ENCODE peak calls at places on chromosomes 1 and 21, in eight cellular contexts. One of them, this sample, is unnamed.

GRCh38 chr1:7549277-7549676 is 221.8 kb upstream of the VAMP3 start:
- DNase-seq in activated CD8-positive, alpha-beta memory T cell treated with anti-CD3 and anti-CD28 coated beads for 48 hours: peak
- DNase-seq in DMS79 treated with DMSO at 0.1 percent for 48 hours: peak
- DNase-seq in mucosa of gallbladder: no peak
- DNase-seq in substantia nigra: no peak
- DNase-seq in SK-MEL-5: peak
- DNase-seq in activated naive CD4-positive, alpha-beta T cell treated with anti-CD3 and anti-CD28 coated beads, Interleukin-2, amount 10 ng/mL, durations not matched to agents 7 days and 5 days: peak
- DNase-seq in stromal cell of bone marrow: peak
- DNase-seq in this sample: peak

GRCh38 chr1:191714810-191715209 is 443.5 kb upstream of the RGS18 start:
- DNase-seq in activated CD8-positive, alpha-beta memory T cell treated with anti-CD3 and anti-CD28 coated beads for 48 hours: no peak
- DNase-seq in DMS79 treated with DMSO at 0.1 percent for 48 hours: no peak
- DNase-seq in mucosa of gallbladder: no peak
- DNase-seq in substantia nigra: no peak
- DNase-seq in SK-MEL-5: no peak
- DNase-seq in activated naive CD4-positive, alpha-beta T cell treated with anti-CD3 and anti-CD28 coated beads, Interleukin-2, amount 10 ng/mL, durations not matched to agents 7 days and 5 days: no peak
- DNase-seq in stromal cell of bone marrow: no peak
- DNase-seq in this sample: no peak

GRCh38 chr1:100882622-100883186 is 11.9 kb downstream of the EXTL2 start:
- DNase-seq in activated CD8-positive, alpha-beta memory T cell treated with anti-CD3 and anti-CD28 coated beads for 48 hours: no peak
- DNase-seq in DMS79 treated with DMSO at 0.1 percent for 48 hours: no peak
- DNase-seq in mucosa of gallbladder: no peak
- DNase-seq in substantia nigra: no peak
- DNase-seq in SK-MEL-5: no peak
- DNase-seq in activated naive CD4-positive, alpha-beta T cell treated with anti-CD3 and anti-CD28 coated beads, Interleukin-2, amount 10 ng/mL, durations not matched to agents 7 days and 5 days: no peak
- DNase-seq in stromal cell of bone marrow: no peak
- DNase-seq in this sample: no peak

GRCh38 chr1:227234998-227235405 is 83.3 kb downstream of the CDC42BPA start:
- DNase-seq in activated CD8-positive, alpha-beta memory T cell treated with anti-CD3 and anti-CD28 coated beads for 48 hours: no peak
- DNase-seq in DMS79 treated with DMSO at 0.1 percent for 48 hours: no peak
- DNase-seq in mucosa of gallbladder: peak
- DNase-seq in substantia nigra: no peak
- DNase-seq in SK-MEL-5: peak
- DNase-seq in activated naive CD4-positive, alpha-beta T cell treated with anti-CD3 and anti-CD28 coated beads, Interleukin-2, amount 10 ng/mL, durations not matched to agents 7 days and 5 days: peak
- DNase-seq in stromal cell of bone marrow: peak
- DNase-seq in this sample: peak

GRCh38 chr1:47924649-47925048 is 72.5 kb downstream of the TRABD2B start:
- DNase-seq in activated CD8-positive, alpha-beta memory T cell treated with anti-CD3 and anti-CD28 coated beads for 48 hours: no peak
- DNase-seq in DMS79 treated with DMSO at 0.1 percent for 48 hours: no peak
- DNase-seq in mucosa of gallbladder: no peak
- DNase-seq in substantia nigra: no peak
- DNase-seq in SK-MEL-5: no peak
- DNase-seq in activated naive CD4-positive, alpha-beta T cell treated with anti-CD3 and anti-CD28 coated beads, Interleukin-2, amount 10 ng/mL, durations not matched to agents 7 days and 5 days: no peak
- DNase-seq in stromal cell of bone marrow: no peak
- DNase-seq in this sample: no peak

GRCh38 chr1:118921994-118922393 is 66.1 kb downstream of the TBX15 start:
- DNase-seq in activated CD8-positive, alpha-beta memory T cell treated with anti-CD3 and anti-CD28 coated beads for 48 hours: no peak
- DNase-seq in DMS79 treated with DMSO at 0.1 percent for 48 hours: no peak
- DNase-seq in mucosa of gallbladder: no peak
- DNase-seq in substantia nigra: no peak
- DNase-seq in SK-MEL-5: no peak
- DNase-seq in activated naive CD4-positive, alpha-beta T cell treated with anti-CD3 and anti-CD28 coated beads, Interleukin-2, amount 10 ng/mL, durations not matched to agents 7 days and 5 days: no peak
- DNase-seq in stromal cell of bone marrow: no peak
- DNase-seq in this sample: no peak

GRCh38 chr1:54671985-54672608 is 30.5 kb downstream of the MROH7 start:
- DNase-seq in activated CD8-positive, alpha-beta memory T cell treated with anti-CD3 and anti-CD28 coated beads for 48 hours: peak
- DNase-seq in DMS79 treated with DMSO at 0.1 percent for 48 hours: peak
- DNase-seq in mucosa of gallbladder: peak
- DNase-seq in substantia nigra: no peak
- DNase-seq in SK-MEL-5: peak
- DNase-seq in activated naive CD4-positive, alpha-beta T cell treated with anti-CD3 and anti-CD28 coated beads, Interleukin-2, amount 10 ng/mL, durations not matched to agents 7 days and 5 days: peak
- DNase-seq in stromal cell of bone marrow: peak
- DNase-seq in this sample: peak

GRCh38 chr1:73800376-73800775 is 397.6 kb downstream of the LRRIQ3 start:
- DNase-seq in activated CD8-positive, alpha-beta memory T cell treated with anti-CD3 and anti-CD28 coated beads for 48 hours: no peak
- DNase-seq in DMS79 treated with DMSO at 0.1 percent for 48 hours: no peak
- DNase-seq in mucosa of gallbladder: no peak
- DNase-seq in substantia nigra: no peak
- DNase-seq in SK-MEL-5: no peak
- DNase-seq in activated naive CD4-positive, alpha-beta T cell treated with anti-CD3 and anti-CD28 coated beads, Interleukin-2, amount 10 ng/mL, durations not matched to agents 7 days and 5 days: no peak
- DNase-seq in stromal cell of bone marrow: peak
- DNase-seq in this sample: no peak

GRCh38 chr1:17692645-17693044 is 62.5 kb upstream of the ACTL8 start:
- DNase-seq in activated CD8-positive, alpha-beta memory T cell treated with anti-CD3 and anti-CD28 coated beads for 48 hours: no peak
- DNase-seq in DMS79 treated with DMSO at 0.1 percent for 48 hours: no peak
- DNase-seq in mucosa of gallbladder: no peak
- DNase-seq in substantia nigra: no peak
- DNase-seq in SK-MEL-5: no peak
- DNase-seq in activated naive CD4-positive, alpha-beta T cell treated with anti-CD3 and anti-CD28 coated beads, Interleukin-2, amount 10 ng/mL, durations not matched to agents 7 days and 5 days: no peak
- DNase-seq in stromal cell of bone marrow: no peak
- DNase-seq in this sample: no peak

GRCh38 chr1:233065655-233066054 is 115.2 kb downstream of the NTPCR start:
- DNase-seq in activated CD8-positive, alpha-beta memory T cell treated with anti-CD3 and anti-CD28 coated beads for 48 hours: no peak
- DNase-seq in DMS79 treated with DMSO at 0.1 percent for 48 hours: no peak
- DNase-seq in mucosa of gallbladder: no peak
- DNase-seq in substantia nigra: no peak
- DNase-seq in SK-MEL-5: no peak
- DNase-seq in activated naive CD4-positive, alpha-beta T cell treated with anti-CD3 and anti-CD28 coated beads, Interleukin-2, amount 10 ng/mL, durations not matched to agents 7 days and 5 days: no peak
- DNase-seq in stromal cell of bone marrow: no peak
- DNase-seq in this sample: no peak

GRCh38 chr1:239858058-239858457 is 233.6 kb upstream of the FMN2 start:
- DNase-seq in activated CD8-positive, alpha-beta memory T cell treated with anti-CD3 and anti-CD28 coated beads for 48 hours: no peak
- DNase-seq in DMS79 treated with DMSO at 0.1 percent for 48 hours: no peak
- DNase-seq in mucosa of gallbladder: no peak
- DNase-seq in substantia nigra: no peak
- DNase-seq in SK-MEL-5: peak
- DNase-seq in activated naive CD4-positive, alpha-beta T cell treated with anti-CD3 and anti-CD28 coated beads, Interleukin-2, amount 10 ng/mL, durations not matched to agents 7 days and 5 days: no peak
- DNase-seq in stromal cell of bone marrow: no peak
- DNase-seq in this sample: peak

GRCh38 chr21:25329227-25329626 is 278.1 kb downstream of the MRPL39 start:
- DNase-seq in activated CD8-positive, alpha-beta memory T cell treated with anti-CD3 and anti-CD28 coated beads for 48 hours: no peak
- DNase-seq in DMS79 treated with DMSO at 0.1 percent for 48 hours: no peak
- DNase-seq in mucosa of gallbladder: no peak
- DNase-seq in substantia nigra: no peak
- DNase-seq in SK-MEL-5: no peak
- DNase-seq in activated naive CD4-positive, alpha-beta T cell treated with anti-CD3 and anti-CD28 coated beads, Interleukin-2, amount 10 ng/mL, durations not matched to agents 7 days and 5 days: no peak
- DNase-seq in stromal cell of bone marrow: peak
- DNase-seq in this sample: no peak

GRCh38 chr1:169121146-169121923 is 14.8 kb downstream of the ATP1B1 start:
- DNase-seq in activated CD8-positive, alpha-beta memory T cell treated with anti-CD3 and anti-CD28 coated beads for 48 hours: no peak
- DNase-seq in DMS79 treated with DMSO at 0.1 percent for 48 hours: no peak
- DNase-seq in mucosa of gallbladder: no peak
- DNase-seq in substantia nigra: no peak
- DNase-seq in SK-MEL-5: no peak
- DNase-seq in activated naive CD4-positive, alpha-beta T cell treated with anti-CD3 and anti-CD28 coated beads, Interleukin-2, amount 10 ng/mL, durations not matched to agents 7 days and 5 days: no peak
- DNase-seq in stromal cell of bone marrow: no peak
- DNase-seq in this sample: no peak

GRCh38 chr1:54857066-54857660 is 29.8 kb downstream of the DHCR24 start:
- DNase-seq in activated CD8-positive, alpha-beta memory T cell treated with anti-CD3 and anti-CD28 coated beads for 48 hours: no peak
- DNase-seq in DMS79 treated with DMSO at 0.1 percent for 48 hours: no peak
- DNase-seq in mucosa of gallbladder: no peak
- DNase-seq in substantia nigra: no peak
- DNase-seq in SK-MEL-5: no peak
- DNase-seq in activated naive CD4-positive, alpha-beta T cell treated with anti-CD3 and anti-CD28 coated beads, Interleukin-2, amount 10 ng/mL, durations not matched to agents 7 days and 5 days: no peak
- DNase-seq in stromal cell of bone marrow: no peak
- DNase-seq in this sample: no peak

GRCh38 chr1:233427907-233428306 is 100.4 kb downstream of the MAP3K21 start:
- DNase-seq in activated CD8-positive, alpha-beta memory T cell treated with anti-CD3 and anti-CD28 coated beads for 48 hours: no peak
- DNase-seq in DMS79 treated with DMSO at 0.1 percent for 48 hours: no peak
- DNase-seq in mucosa of gallbladder: no peak
- DNase-seq in substantia nigra: no peak
- DNase-seq in SK-MEL-5: no peak
- DNase-seq in activated naive CD4-positive, alpha-beta T cell treated with anti-CD3 and anti-CD28 coated beads, Interleukin-2, amount 10 ng/mL, durations not matched to agents 7 days and 5 days: no peak
- DNase-seq in stromal cell of bone marrow: no peak
- DNase-seq in this sample: no peak

GRCh38 chr1:88701275-88701674 is 17.2 kb downstream of the PKN2 start:
- DNase-seq in activated CD8-positive, alpha-beta memory T cell treated with anti-CD3 and anti-CD28 coated beads for 48 hours: no peak
- DNase-seq in DMS79 treated with DMSO at 0.1 percent for 48 hours: no peak
- DNase-seq in mucosa of gallbladder: no peak
- DNase-seq in substantia nigra: no peak
- DNase-seq in SK-MEL-5: no peak
- DNase-seq in activated naive CD4-positive, alpha-beta T cell treated with anti-CD3 and anti-CD28 coated beads, Interleukin-2, amount 10 ng/mL, durations not matched to agents 7 days and 5 days: no peak
- DNase-seq in stromal cell of bone marrow: no peak
- DNase-seq in this sample: no peak

GRCh38 chr1:53093778-53094532 is 31.9 kb downstream of the PODN start:
- DNase-seq in activated CD8-positive, alpha-beta memory T cell treated with anti-CD3 and anti-CD28 coated beads for 48 hours: no peak
- DNase-seq in DMS79 treated with DMSO at 0.1 percent for 48 hours: no peak
- DNase-seq in mucosa of gallbladder: no peak
- DNase-seq in substantia nigra: no peak
- DNase-seq in SK-MEL-5: no peak
- DNase-seq in activated naive CD4-positive, alpha-beta T cell treated with anti-CD3 and anti-CD28 coated beads, Interleukin-2, amount 10 ng/mL, durations not matched to agents 7 days and 5 days: no peak
- DNase-seq in stromal cell of bone marrow: no peak
- DNase-seq in this sample: no peak

GRCh38 chr1:52142220-52143153 is 598 bp downstream of the ZFYVE9 start:
- DNase-seq in activated CD8-positive, alpha-beta memory T cell treated with anti-CD3 and anti-CD28 coated beads for 48 hours: peak
- DNase-seq in DMS79 treated with DMSO at 0.1 percent for 48 hours: peak
- DNase-seq in mucosa of gallbladder: peak
- DNase-seq in substantia nigra: peak
- DNase-seq in SK-MEL-5: peak
- DNase-seq in activated naive CD4-positive, alpha-beta T cell treated with anti-CD3 and anti-CD28 coated beads, Interleukin-2, amount 10 ng/mL, durations not matched to agents 7 days and 5 days: no peak
- DNase-seq in stromal cell of bone marrow: no peak
- DNase-seq in this sample: peak

GRCh38 chr1:205963352-205963751 is 20.1 kb upstream of the SLC26A9 start:
- DNase-seq in activated CD8-positive, alpha-beta memory T cell treated with anti-CD3 and anti-CD28 coated beads for 48 hours: no peak
- DNase-seq in DMS79 treated with DMSO at 0.1 percent for 48 hours: no peak
- DNase-seq in mucosa of gallbladder: no peak
- DNase-seq in substantia nigra: no peak
- DNase-seq in SK-MEL-5: no peak
- DNase-seq in activated naive CD4-positive, alpha-beta T cell treated with anti-CD3 and anti-CD28 coated beads, Interleukin-2, amount 10 ng/mL, durations not matched to agents 7 days and 5 days: no peak
- DNase-seq in stromal cell of bone marrow: peak
- DNase-seq in this sample: no peak

GRCh38 chr1:33098371-33098770 is 17.4 kb downstream of the AZIN2 start:
- DNase-seq in activated CD8-positive, alpha-beta memory T cell treated with anti-CD3 and anti-CD28 coated beads for 48 hours: no peak
- DNase-seq in DMS79 treated with DMSO at 0.1 percent for 48 hours: no peak
- DNase-seq in mucosa of gallbladder: no peak
- DNase-seq in substantia nigra: no peak
- DNase-seq in SK-MEL-5: no peak
- DNase-seq in activated naive CD4-positive, alpha-beta T cell treated with anti-CD3 and anti-CD28 coated beads, Interleukin-2, amount 10 ng/mL, durations not matched to agents 7 days and 5 days: no peak
- DNase-seq in stromal cell of bone marrow: no peak
- DNase-seq in this sample: no peak

This sample was measured in Calu3.